ENCODE peak calls at places on chromosomes 16 and 17, in six cellular contexts. L is PC-9; E is CD4-positive, CD25-positive, alpha-beta regulatory T cell; O is AG10803; B is cardiac muscle cell; H is lung. M is an unnamed sample.

GRCh38 chr17:38749222-38750043 is 1.3 kb upstream of the PCGF2 start:
- DNase-seq in L (peak), E (no peak), O (peak), B (peak), H (peak), M (peak)

GRCh38 chr17:5499790-5500189 is 13.4 kb downstream of the MIS12 start:
- DNase-seq in L (no peak), E (no peak), O (no peak), B (no peak), H (no peak), M (no peak)

GRCh38 chr16:69930117-69930776 is 20.9 kb upstream of the CLEC18A start:
- DNase-seq in L (peak), E (peak), O (peak), B (peak), H (peak), M (peak)

GRCh38 chr16:24118126-24118821 is 137.9 kb upstream of the CACNG3 start:
- DNase-seq in L (no peak), E (no peak), O (no peak), B (no peak), H (no peak), M (no peak)

GRCh38 chr16:89697161-89697615 is 4.3 kb downstream of the SPATA2L start:
- DNase-seq in L (no peak), E (no peak), O (no peak), B (no peak), H (no peak), M (no peak)

GRCh38 chr17:29163563-29163962 is 16.6 kb downstream of the MYO18A start:
- DNase-seq in L (no peak), E (no peak), O (peak), B (peak), H (no peak), M (no peak)

GRCh38 chr16:72894291-72895151 is 153.4 kb downstream of the ZFHX3 start:
- DNase-seq in L (no peak), E (no peak), O (peak), B (peak), H (no peak), M (no peak)

GRCh38 chr16:69448470-69449193 is 24.2 kb downstream of the CYB5B start:
- DNase-seq in L (no peak), E (no peak), O (peak), B (peak), H (no peak), M (no peak)

GRCh38 chr17:10172241-10172741 is 26.1 kb downstream of the GAS7 start:
- DNase-seq in L (no peak), E (no peak), O (peak), B (peak), H (no peak), M (no peak)

GRCh38 chr17:16074423-16074822 is 74.8 kb downstream of the TTC19 start:
- DNase-seq in L (no peak), E (no peak), O (no peak), B (no peak), H (no peak), M (no peak)

GRCh38 chr16:85491798-85492616 is 121.1 kb upstream of the GSE1 start:
- DNase-seq in L (peak), E (no peak), O (peak), B (no peak), H (peak), M (no peak)

GRCh38 chr17:65888649-65889048 is 303.3 kb downstream of the CEP112 start:
- DNase-seq in L (no peak), E (no peak), O (peak), B (peak), H (no peak), M (peak)

GRCh38 chr17:6474376-6474775 is 30.1 kb downstream of the PIMREG start:
- DNase-seq in L (no peak), E (no peak), O (no peak), B (no peak), H (no peak), M (no peak)

GRCh38 chr16:85861095-85861825 is 37.7 kb upstream of the IRF8 start:
- DNase-seq in L (no peak), E (no peak), O (no peak), B (no peak), H (no peak), M (no peak)

GRCh38 chr17:82932146-82933005 is 92.6 kb upstream of the ZNF750 start:
- DNase-seq in L (no peak), E (no peak), O (peak), B (peak), H (no peak), M (no peak)

GRCh38 chr17:45312477-45313418 is 4.1 kb downstream of the MAP3K14 start:
- DNase-seq in L (no peak), E (peak), O (no peak), B (no peak), H (no peak), M (no peak)

GRCh38 chr17:46045639-46046038 is 46.6 kb downstream of the STH start:
- DNase-seq in L (no peak), E (no peak), O (no peak), B (peak), H (no peak), M (no peak)

GRCh38 chr17:3750926-3751325 is 27.2 kb downstream of the HASPIN start:
- DNase-seq in L (no peak), E (peak), O (no peak), B (no peak), H (no peak), M (no peak)

GRCh38 chr17:42121066-42121769 is at the start of gene KAT2A:
- DNase-seq in L (peak), E (peak), O (peak), B (peak), H (peak), M (peak)

GRCh38 chr17:2453325-2453724 is 52.5 kb upstream of the MNT start:
- DNase-seq in L (no peak), E (no peak), O (no peak), B (no peak), H (no peak), M (no peak)

GRCh38 chr17:68776451-68776850 is 175.3 kb upstream of the FAM20A start:
- DNase-seq in L (no peak), E (no peak), O (no peak), B (no peak), H (no peak), M (no peak)

GRCh38 chr17:49995055-49995738 is at the start of gene DLX3:
- DNase-seq in L (peak), E (no peak), O (peak), B (peak), H (peak), M (peak)

GRCh38 chr17:80968602-80969029 is 23.0 kb upstream of the CHMP6 start:
- DNase-seq in L (no peak), E (no peak), O (peak), B (peak), H (no peak), M (peak)

GRCh38 chr16:27596411-27596810 is 46.5 kb downstream of the KATNIP start:
- DNase-seq in L (no peak), E (no peak), O (no peak), B (peak), H (no peak), M (no peak)

GRCh38 chr16:56423584-56424403 is 1.6 kb downstream of the AMFR start:
- DNase-seq in L (no peak), E (peak), O (no peak), B (no peak), H (no peak), M (no peak)

GRCh38 chr16:56421313-56421712 is 4.0 kb downstream of the AMFR start:
- DNase-seq in L (no peak), E (no peak), O (no peak), B (no peak), H (no peak), M (no peak)

GRCh38 chr16:56422896-56423441 is 2.4 kb downstream of the AMFR start:
- DNase-seq in L (no peak), E (no peak), O (no peak), B (no peak), H (no peak), M (no peak)

GRCh38 chr16:56420613-56421012 is 4.7 kb downstream of the AMFR start:
- DNase-seq in L (no peak), E (no peak), O (no peak), B (no peak), H (no peak), M (no peak)

GRCh38 chr16:56421976-56422669 is 3.2 kb downstream of the AMFR start:
- DNase-seq in L (no peak), E (no peak), O (no peak), B (no peak), H (no peak), M (no peak)
- H3K4me3 ChIP-seq in L (peak), E (peak), O (no peak), B (no peak), H (no peak), M (no peak)

GRCh38 chr16:2933701-2934100 is 22.0 kb downstream of the FLYWCH1 start:
- DNase-seq in L (no peak), E (no peak), O (no peak), B (no peak), H (no peak), M (no peak)

GRCh38 chr16:2936436-2937011 is 24.8 kb downstream of the FLYWCH1 start:
- DNase-seq in L (no peak), E (no peak), O (no peak), B (no peak), H (no peak), M (no peak)

GRCh38 chr16:2937170-2937569 is 25.4 kb downstream of the FLYWCH1 start:
- DNase-seq in L (no peak), E (no peak), O (no peak), B (no peak), H (no peak), M (no peak)

GRCh38 chr16:2934450-2934849 is 22.7 kb downstream of the FLYWCH1 start:
- DNase-seq in L (no peak), E (no peak), O (no peak), B (no peak), H (no peak), M (no peak)

DNA sequence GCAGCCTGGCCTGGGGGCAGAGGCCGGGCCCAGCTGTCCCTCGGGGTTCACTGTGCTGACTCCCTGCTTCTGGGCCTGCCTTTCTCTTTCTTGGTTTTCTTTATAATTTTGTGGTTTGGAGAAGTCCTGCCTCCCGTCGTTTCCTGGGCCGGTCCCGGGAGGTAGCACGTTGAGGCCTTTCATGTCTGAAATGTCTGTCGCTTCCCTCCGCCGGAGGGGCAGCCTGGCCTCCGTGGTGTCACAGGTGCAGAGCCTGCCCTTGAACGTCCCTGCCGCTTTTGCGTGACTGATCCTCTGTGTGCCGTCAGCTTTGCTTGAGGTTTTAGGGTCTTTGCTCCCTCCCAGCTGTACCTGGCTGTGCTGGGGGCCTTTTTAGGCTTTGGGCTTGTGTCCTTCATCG is 23.7 kb downstream of the FLYWCH1 start:
- DNase-seq in L (no peak), E (no peak), O (no peak), B (no peak), H (no peak), M (no peak)
- H3K4me3 ChIP-seq in L (no peak), E (no peak), O (no peak), B (no peak), H (no peak), M (no peak)

GRCh38 chr16:87593710-87594258 is 8.5 kb upstream of the JPH3 start:
- DNase-seq in L (no peak), E (no peak), O (no peak), B (no peak), H (no peak), M (no peak)
- H3K4me3 ChIP-seq in L (no peak), E (no peak), O (no peak), B (no peak), H (no peak), M (no peak)

GRCh38 chr16:75452464-75453190 is 11.9 kb downstream of the TMEM170A start:
- DNase-seq in L (no peak), E (no peak), O (no peak), B (no peak), H (no peak), M (no peak)
- H3K4me3 ChIP-seq in L (no peak), E (no peak), O (no peak), B (no peak), H (no peak), M (no peak)

GRCh38 chr16:9089660-9090059 is 1.8 kb upstream of the HAPSTR1 start:
- DNase-seq in L (no peak), E (no peak), O (no peak), B (no peak), H (no peak), M (no peak)
- H3K4me3 ChIP-seq in L (no peak), E (no peak), O (no peak), B (no peak), H (no peak), M (no peak)

GRCh38 chr17:73013816-73014663 is 78.4 kb downstream of the SLC39A11 start:
- DNase-seq in L (peak), E (no peak), O (no peak), B (no peak), H (no peak), M (peak)

GRCh38 chr17:73010414-73010813 is 82.1 kb downstream of the SLC39A11 start:
- DNase-seq in L (no peak), E (no peak), O (no peak), B (no peak), H (no peak), M (no peak)

GRCh38 chr17:73013299-73013698 is 79.2 kb downstream of the SLC39A11 start:
- DNase-seq in L (no peak), E (no peak), O (no peak), B (no peak), H (no peak), M (no peak)

GRCh38 chr17:73007447-73007846 is 85.0 kb downstream of the SLC39A11 start:
- DNase-seq in L (no peak), E (no peak), O (peak), B (peak), H (no peak), M (no peak)

DNA sequence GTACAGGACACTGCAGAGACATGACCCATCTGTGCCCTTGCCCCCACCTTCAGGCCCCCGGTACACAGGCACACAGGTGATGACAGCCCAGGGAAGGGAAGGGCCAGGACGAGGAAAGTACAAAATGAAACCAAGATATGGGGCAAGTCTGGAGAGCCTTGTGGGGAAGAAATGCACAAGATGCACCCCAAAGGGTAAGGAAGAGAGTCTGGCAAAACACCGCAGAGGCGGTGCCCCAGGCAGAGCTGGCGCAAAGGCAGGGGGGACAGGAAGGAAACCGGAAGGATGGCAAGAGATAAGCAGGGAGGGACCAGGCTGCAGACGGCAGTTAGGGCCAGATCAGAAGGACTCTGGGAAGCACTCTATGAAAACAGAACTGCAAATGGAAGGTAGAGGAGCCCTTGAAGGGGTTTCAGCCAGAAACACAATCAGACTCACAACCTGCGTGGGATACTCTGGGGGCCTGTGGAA is 81.4 kb downstream of the SLC39A11 start:
- DNase-seq in L (no peak), E (no peak), O (no peak), B (no peak), H (no peak), M (no peak)
- H3K4me3 ChIP-seq in L (no peak), E (peak), O (no peak), B (no peak), H (no peak), M (peak)

GRCh38 chr16:398551-399277 is 1.7 kb downstream of the NME4 start:
- DNase-seq in L (no peak), E (no peak), O (no peak), B (no peak), H (no peak), M (no peak)

GRCh38 chr16:397135-397661 is at the start of gene NME4:
- DNase-seq in L (no peak), E (peak), O (no peak), B (peak), H (no peak), M (peak)

GRCh38 chr16:399278-400019 is 2.2 kb upstream of the DECR2 start:
- DNase-seq in L (no peak), E (no peak), O (no peak), B (no peak), H (no peak), M (no peak)

GRCh38 chr16:396605-397004 is 394 bp upstream of the NME4 start:
- DNase-seq in L (peak), E (no peak), O (no peak), B (peak), H (no peak), M (peak)

GRCh38 chr16:397736-398332 is 835 bp downstream of the NME4 start:
- DNase-seq in L (no peak), E (peak), O (peak), B (peak), H (no peak), M (peak)
- H3K4me3 ChIP-seq in L (no peak), E (no peak), O (peak), B (peak), H (no peak), M (no peak)

GRCh38 chr17:36641331-36641876 is 40.0 kb downstream of the MRM1 start:
- DNase-seq in L (no peak), E (no peak), O (no peak), B (no peak), H (no peak), M (no peak)
- H3K4me3 ChIP-seq in L (no peak), E (no peak), O (no peak), B (peak), H (no peak), M (peak)